ENCODE peak calls at places on chromosome 22, in nine cellular contexts. P is stimulated activated CD4-positive, alpha-beta T cell treated with anti-CD3 and anti-CD28 coated beads, Interleukin-4, amount 100 ng/mL, for 24 hours; Y is T-helper 9 cell; C is iPS-NIHi11; V is HCEC 1CT; J is kidney; U is non-pigmented ciliary epithelial cell; H is AG08395; Z is mucosa of gallbladder. G is an unnamed sample.

GRCh38 chr22:45212306-45212709 is 28.4 kb downstream of the KIAA0930 start:
- DNase-seq in V (peak; percentile 80), P (no peak), U (peak; percentile 62), Z (peak; percentile 53), C (peak; percentile 47), Y (no peak), H (peak; percentile 94), J (peak; percentile 91), G (peak; percentile 92)

GRCh38 chr22:20237480-20238440 is 30.4 kb downstream of the RTN4R start:
- DNase-seq in Z (no peak), H (no peak), Y (peak; percentile 31), J (no peak), C (no peak), P (peak; percentile 10), V (no peak), U (no peak), G (no peak)

GRCh38 chr22:38397189-38398097 is 57.6 kb downstream of the KCNJ4 start:
- DNase-seq in V (no peak), J (peak; percentile 89), Y (peak; percentile 18), P (no peak), H (no peak), U (no peak), Z (no peak), C (no peak), G (peak; percentile 28)

GRCh38 chr22:30435674-30436126 is 10.1 kb downstream of the MTFP1 start:
- DNase-seq in C (no peak), U (no peak), Z (peak; percentile 65), H (no peak), P (peak; percentile 83), J (peak; percentile 87), V (no peak), Y (peak; percentile 73), G (no peak)

GRCh38 chr22:27801197-27801615 is 350 bp downstream of the MN1 start:
- DNase-seq in U (no peak), V (peak; percentile 29), P (peak; percentile 14), C (peak; percentile 50), Z (no peak), J (no peak), Y (peak; percentile 4), H (no peak), G (no peak)

GRCh38 chr22:47862394-47862793 is 1099.9 kb downstream of the TBC1D22A start:
- DNase-seq in Z (no peak), U (no peak), Y (no peak), J (no peak), V (no peak), P (no peak), H (no peak), C (no peak), G (no peak)

GRCh38 chr22:27197618-27198017 is 540.2 kb downstream of the MIAT start:
- DNase-seq in J (no peak), Y (no peak), Z (no peak), V (no peak), U (no peak), H (no peak), C (no peak), P (no peak), G (no peak)

GRCh38 chr22:45891471-45891995 is 85.4 kb downstream of the WNT7B start:
- DNase-seq in J (peak; percentile 49), P (no peak), U (no peak), Z (no peak), V (no peak), Y (no peak), H (no peak), C (no peak), G (no peak)

GRCh38 chr22:38032681-38033521 is 24.3 kb upstream of the PICK1 start:
- DNase-seq in C (no peak), V (peak; percentile 78), P (no peak), J (no peak), H (peak; percentile 52), Z (peak; percentile 35), U (peak; percentile 43), Y (no peak), G (peak; percentile 66)

GRCh38 chr22:49013707-49014106 is 814.0 kb downstream of the BRD1 start:
- DNase-seq in P (no peak), C (no peak), J (no peak), Z (peak; percentile 8), V (no peak), U (no peak), Y (no peak), H (no peak), G (no peak)

GRCh38 chr22:39994566-39995345 is at the start of gene FAM83F:
- DNase-seq in Y (peak; percentile 7), P (peak; percentile 29), J (peak; percentile 76), V (no peak), H (no peak), C (peak; percentile 99), Z (no peak), U (no peak), G (no peak)

GRCh38 chr22:30614879-30615278 is 7.9 kb downstream of the TCN2 start:
- DNase-seq in C (no peak), H (no peak), Y (no peak), V (no peak), P (no peak), U (no peak), Z (no peak), J (no peak), G (no peak)

GRCh38 chr22:23118647-23119491 is 22.9 kb downstream of the RSPH14 start:
- DNase-seq in J (no peak), C (no peak), H (no peak), V (no peak), Z (no peak), P (no peak), U (no peak), Y (no peak), G (no peak)

GRCh38 chr22:46672731-46673130 is 52.5 kb downstream of the GRAMD4 start:
- DNase-seq in H (peak; percentile 50), V (no peak), J (no peak), Y (no peak), C (no peak), Z (peak; percentile 28), P (no peak), U (no peak), G (no peak)

GRCh38 chr22:35317680-35318290 is 18.1 kb downstream of the TOM1 start:
- DNase-seq in P (no peak), Z (no peak), Y (no peak), C (no peak), H (no peak), J (no peak), U (no peak), V (no peak), G (no peak)

GRCh38 chr22:50081426-50082196 is 3.6 kb downstream of the MLC1 start:
- DNase-seq in U (no peak), Z (no peak), H (no peak), J (no peak), P (no peak), C (no peak), Y (no peak), V (no peak), G (no peak)

GRCh38 chr22:33908201-33909074 is 11.8 kb downstream of the LARGE1 start:
- DNase-seq in P (no peak), H (no peak), U (no peak), C (no peak), Z (no peak), Y (no peak), J (no peak), V (no peak), G (no peak)

GRCh38 chr22:31093956-31094622 is 13.0 kb downstream of the SMTN start:
- DNase-seq in C (no peak), Y (no peak), J (no peak), Z (no peak), U (no peak), P (no peak), H (no peak), V (no peak), G (no peak)

GRCh38 chr22:48717883-48718817 is 1109.5 kb downstream of the BRD1 start:
- DNase-seq in Z (no peak), V (no peak), U (no peak), J (peak; percentile 52), C (no peak), H (no peak), P (no peak), Y (no peak), G (no peak)